ENCODE peak calls at places on chromosomes 1 and 21, in six cellular contexts. V is effector memory CD8-positive, alpha-beta T cell; D is EH; F is GM12865; S is activated CD4-positive, alpha-beta T cell treated with anti-CD3 and anti-CD28 coated beads for 48 hours; U is T47D. Q is an unnamed sample.

GRCh38 chr1:64623750-64624445 is 121.0 kb upstream of the RAVER2 start:
- DNase-seq in V (no peak), D (peak), F (no peak), S (peak), U (no peak), Q (no peak)

GRCh38 chr1:98906761-98907301 is 97.8 kb downstream of the PLPPR5 start:
- DNase-seq in V (no peak), D (no peak), F (no peak), S (no peak), U (no peak), Q (no peak)

GRCh38 chr1:242828199-242828598 is 303.7 kb upstream of the PLD5 start:
- DNase-seq in V (no peak), D (no peak), F (peak), S (no peak), U (no peak), Q (no peak)

GRCh38 chr1:207010726-207011125 is 21.8 kb downstream of the C1orf116 start:
- DNase-seq in V (no peak), D (no peak), F (no peak), S (no peak), U (no peak), Q (no peak)

GRCh38 chr1:156160744-156161181 is 7.4 kb downstream of the SEMA4A start:
- DNase-seq in V (peak), D (peak), F (peak), S (peak), U (no peak), Q (peak)

GRCh38 chr21:31136891-31137290 is 98.6 kb upstream of the KRTAP19-8 start:
- DNase-seq in V (no peak), D (no peak), F (peak), S (no peak), U (no peak), Q (peak)

GRCh38 chr1:22978299-22978698 is 5.6 kb upstream of the LACTBL1 start:
- DNase-seq in V (no peak), D (peak), F (no peak), S (no peak), U (no peak), Q (no peak)

GRCh38 chr1:55259906-55260608 is 44.9 kb upstream of the USP24 start:
- DNase-seq in V (no peak), D (no peak), F (peak), S (no peak), U (no peak), Q (no peak)

GRCh38 chr21:27268290-27268689 is 301.4 kb upstream of the ADAMTS5 start:
- DNase-seq in V (no peak), D (peak), F (no peak), S (no peak), U (no peak), Q (no peak)

GRCh38 chr1:206555473-206555935 is 48.2 kb downstream of the RASSF5 start:
- DNase-seq in V (peak), D (no peak), F (peak), S (peak), U (no peak), Q (peak)

GRCh38 chr1:22228074-22228473 is 85.2 kb upstream of the WNT4 start:
- DNase-seq in V (no peak), D (no peak), F (no peak), S (no peak), U (no peak), Q (no peak)

GRCh38 chr1:40014812-40015594 is 25.5 kb upstream of the CAP1 start:
- DNase-seq in V (no peak), D (peak), F (no peak), S (peak), U (no peak), Q (no peak)

GRCh38 chr1:158391099-158391498 is 8.2 kb downstream of the OR10T2 start:
- DNase-seq in V (no peak), D (peak), F (no peak), S (no peak), U (no peak), Q (no peak)

GRCh38 chr1:221074325-221074724 is 195.1 kb downstream of the HLX start:
- DNase-seq in V (no peak), D (peak), F (peak), S (no peak), U (peak), Q (no peak)

Q was measured in GM13977.